ENCODE peak calls at places on chromosomes 16 and 17, in four cellular contexts. One of them, this sample, is unnamed.

GRCh38 chr16:23773339-23773738 is 18.5 kb downstream of the CHP2 start:
- DNase-seq in A549: no peak
- DNase-seq in WTC11: no peak
- DNase-seq in K562: no peak
- DNase-seq in this sample: no peak

GRCh38 chr16:72474511-72475123 is 302.7 kb upstream of the PMFBP1 start:
- DNase-seq in A549: no peak
- DNase-seq in WTC11: no peak
- DNase-seq in K562: no peak
- DNase-seq in this sample: peak

GRCh38 chr17:12734852-12735430 is 54.4 kb upstream of the ARHGAP44 start:
- DNase-seq in A549: no peak
- DNase-seq in WTC11: no peak
- DNase-seq in K562: no peak
- DNase-seq in this sample: no peak

GRCh38 chr17:42019509-42020404 is at the start of gene NKIRAS2:
- DNase-seq in A549: peak
- DNase-seq in WTC11: peak
- DNase-seq in K562: peak
- DNase-seq in this sample: peak

GRCh38 chr16:77995843-77996455 is 26.4 kb upstream of the CLEC3A start:
- DNase-seq in A549: no peak
- DNase-seq in WTC11: no peak
- DNase-seq in K562: no peak
- DNase-seq in this sample: no peak

GRCh38 chr16:73192227-73192894 is 144.4 kb upstream of the ZFHX3 start:
- DNase-seq in A549: no peak
- DNase-seq in WTC11: no peak
- DNase-seq in K562: no peak
- DNase-seq in this sample: no peak

GRCh38 chr17:61805399-61805798 is 57.9 kb downstream of the BRIP1 start:
- DNase-seq in A549: no peak
- DNase-seq in WTC11: no peak
- DNase-seq in K562: no peak
- DNase-seq in this sample: no peak

GRCh38 chr16:24344791-24345190 is 88.7 kb downstream of the CACNG3 start:
- DNase-seq in A549: no peak
- DNase-seq in WTC11: no peak
- DNase-seq in K562: no peak
- DNase-seq in this sample: no peak

GRCh38 chr17:78588258-78589030 is 11.2 kb upstream of the DNAH17 start:
- DNase-seq in A549: no peak
- DNase-seq in WTC11: no peak
- DNase-seq in K562: no peak
- DNase-seq in this sample: peak

GRCh38 chr17:44558349-44559287 is 1.3 kb downstream of the FZD2 start:
- DNase-seq in A549: no peak
- DNase-seq in WTC11: peak
- DNase-seq in K562: no peak
- DNase-seq in this sample: no peak

GRCh38 chr17:14098246-14098645 is 28.9 kb downstream of the COX10 start:
- DNase-seq in A549: no peak
- DNase-seq in WTC11: no peak
- DNase-seq in K562: no peak
- DNase-seq in this sample: no peak

GRCh38 chr16:81237282-81237681 is 1.2 kb upstream of the BCO1 start:
- DNase-seq in A549: no peak
- DNase-seq in WTC11: no peak
- DNase-seq in K562: no peak
- DNase-seq in this sample: no peak

GRCh38 chr16:59878999-59879398 is 1144.9 kb upstream of the GOT2 start:
- DNase-seq in A549: peak
- DNase-seq in WTC11: no peak
- DNase-seq in K562: no peak
- DNase-seq in this sample: no peak

GRCh38 chr16:51141541-51141940 is 9.5 kb downstream of the SALL1 start:
- DNase-seq in A549: no peak
- DNase-seq in WTC11: no peak
- DNase-seq in K562: no peak
- DNase-seq in this sample: no peak

GRCh38 chr17:18981642-18982424 is 22.7 kb downstream of the FAM83G start:
- DNase-seq in A549: peak
- DNase-seq in WTC11: no peak
- DNase-seq in K562: peak
- DNase-seq in this sample: peak

GRCh38 chr16:55710466-55710865 is 54.7 kb downstream of the SLC6A2 start:
- DNase-seq in A549: no peak
- DNase-seq in WTC11: peak
- DNase-seq in K562: no peak
- DNase-seq in this sample: no peak

GRCh38 chr16:78005881-78006280 is 16.5 kb upstream of the CLEC3A start:
- DNase-seq in A549: peak
- DNase-seq in WTC11: peak
- DNase-seq in K562: peak
- DNase-seq in this sample: no peak

GRCh38 chr17:57874434-57875108 is 24.7 kb upstream of the MRPS23 start:
- DNase-seq in A549: no peak
- DNase-seq in WTC11: peak
- DNase-seq in K562: no peak
- DNase-seq in this sample: no peak

GRCh38 chr16:70715113-70715711 is 29.4 kb upstream of the MTSS2 start:
- DNase-seq in A549: peak
- DNase-seq in WTC11: no peak
- DNase-seq in K562: peak
- DNase-seq in this sample: no peak

GRCh38 chr16:54336805-54337204 is 50.2 kb upstream of the IRX3 start:
- DNase-seq in A549: no peak
- DNase-seq in WTC11: no peak
- DNase-seq in K562: no peak
- DNase-seq in this sample: no peak

GRCh38 chr16:1612320-1613111 is at the start of gene CRAMP1:
- DNase-seq in A549: peak
- DNase-seq in WTC11: peak
- DNase-seq in K562: no peak
- DNase-seq in this sample: no peak

GRCh38 chr17:18257747-18258355 is 687 bp downstream of the FLII start:
- DNase-seq in A549: peak
- DNase-seq in WTC11: peak
- DNase-seq in K562: peak
- DNase-seq in this sample: peak

GRCh38 chr17:21376835-21377690 is 906 bp downstream of the KCNJ12 start:
- DNase-seq in A549: peak
- DNase-seq in WTC11: peak
- DNase-seq in K562: peak
- DNase-seq in this sample: no peak

GRCh38 chr16:87426423-87427215 is 34.5 kb downstream of the MAP1LC3B start:
- DNase-seq in A549: no peak
- DNase-seq in WTC11: no peak
- DNase-seq in K562: no peak
- DNase-seq in this sample: no peak

GRCh38 chr17:79715318-79716182 is 15.2 kb upstream of the ENPP7 start:
- DNase-seq in A549: no peak
- DNase-seq in WTC11: no peak
- DNase-seq in K562: peak
- DNase-seq in this sample: peak

GRCh38 chr17:73719588-73720071 is 75.4 kb upstream of the SDK2 start:
- DNase-seq in A549: no peak
- DNase-seq in WTC11: no peak
- DNase-seq in K562: no peak
- DNase-seq in this sample: peak

GRCh38 chr16:56360117-56361008 is 65.0 kb downstream of the AMFR start:
- DNase-seq in A549: no peak
- DNase-seq in WTC11: peak
- DNase-seq in K562: no peak
- DNase-seq in this sample: no peak

GRCh38 chr17:48719642-48720262 is 2.6 kb downstream of the PRAC1 start:
- DNase-seq in A549: no peak
- DNase-seq in WTC11: peak
- DNase-seq in K562: no peak
- DNase-seq in this sample: no peak

GRCh38 chr17:35588196-35588920 is 1.2 kb downstream of the AP2B1 start:
- DNase-seq in A549: peak
- DNase-seq in WTC11: no peak
- DNase-seq in K562: no peak
- DNase-seq in this sample: no peak

DNA sequence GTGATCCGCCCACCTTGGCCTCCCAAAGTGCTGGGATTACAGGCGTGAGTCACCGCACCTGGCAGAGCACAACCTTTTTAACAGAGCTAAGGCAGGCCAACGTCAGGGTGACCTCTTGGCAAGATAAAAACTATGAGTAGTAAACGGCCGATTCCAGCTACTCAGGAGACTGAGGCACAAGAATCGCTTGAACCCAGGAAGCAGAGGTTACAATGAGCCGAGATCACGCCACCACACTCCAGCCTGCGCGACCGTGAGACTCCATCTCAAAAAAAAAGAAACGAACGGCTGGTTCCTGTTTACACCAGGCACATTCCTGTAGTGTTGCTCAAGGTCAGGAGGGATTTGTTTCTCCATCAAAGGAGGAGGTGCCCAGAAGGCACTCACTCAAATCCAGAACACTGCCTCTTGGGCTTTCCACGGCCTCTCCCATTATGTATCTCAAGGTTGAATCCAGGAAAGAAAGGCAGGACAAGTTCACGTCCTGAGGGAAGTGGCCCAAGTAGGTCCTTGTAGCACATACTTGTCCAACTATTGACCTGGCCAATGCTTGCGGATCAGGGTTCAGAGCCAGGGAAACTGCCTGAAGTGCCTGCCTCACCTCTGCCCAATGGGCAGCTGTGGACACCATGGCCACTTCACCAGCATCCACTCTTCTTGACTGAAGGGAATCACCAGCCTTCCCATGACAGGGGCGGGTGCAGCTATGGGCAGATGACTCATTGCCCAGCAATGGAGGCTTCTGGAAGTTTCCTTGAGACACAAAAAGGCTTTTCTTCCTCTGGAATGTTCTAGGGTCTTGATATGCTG is 13.5 kb downstream of the KNOP1 start:
- DNase-seq in A549: no peak
- DNase-seq in WTC11: no peak
- DNase-seq in K562: no peak
- DNase-seq in this sample: no peak
- TF ChIP-seq NR3C1 in A549: no peak
- TF ChIP-seq NR3C1 in WTC11: no peak
- TF ChIP-seq NR3C1 in K562: no peak
- TF ChIP-seq NR3C1 in this sample: no peak

GRCh38 chr16:31351937-31352315 is 3.0 kb upstream of the ITGAX start:
- DNase-seq in A549: no peak
- DNase-seq in WTC11: no peak
- DNase-seq in K562: no peak
- DNase-seq in this sample: no peak

GRCh38 chr16:31351246-31351936 is 3.6 kb upstream of the ITGAX start:
- DNase-seq in A549: no peak
- DNase-seq in WTC11: no peak
- DNase-seq in K562: no peak
- DNase-seq in this sample: no peak

GRCh38 chr16:31347445-31347844 is 7.5 kb upstream of the ITGAX start:
- DNase-seq in A549: no peak
- DNase-seq in WTC11: no peak
- DNase-seq in K562: no peak
- DNase-seq in this sample: no peak

GRCh38 chr16:31350275-31351005 is 4.5 kb upstream of the ITGAX start:
- DNase-seq in A549: no peak
- DNase-seq in WTC11: no peak
- DNase-seq in K562: no peak
- DNase-seq in this sample: no peak

DNA sequence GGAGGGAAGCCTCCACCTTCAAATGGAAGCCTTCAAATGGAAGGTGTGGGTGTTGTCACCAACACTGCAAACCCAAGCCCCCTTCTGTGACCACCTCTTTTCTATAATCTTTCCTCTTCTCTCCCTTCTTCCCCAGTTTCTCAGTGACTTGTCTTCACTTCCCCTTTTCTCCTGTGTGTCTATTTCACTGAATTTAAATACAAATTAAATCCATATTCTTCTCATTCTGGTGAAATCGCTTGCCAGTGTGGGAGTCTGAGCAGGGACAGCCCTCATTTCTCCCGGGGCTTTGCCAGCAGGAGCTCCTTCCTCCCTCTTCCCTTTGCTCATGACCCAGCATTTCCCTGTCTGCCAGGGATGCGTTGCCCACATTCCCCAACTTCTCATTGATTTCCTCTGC is 6.4 kb upstream of the ITGAX start:
- DNase-seq in A549: no peak
- DNase-seq in WTC11: no peak
- DNase-seq in K562: no peak
- DNase-seq in this sample: no peak
- TF ChIP-seq MAX in A549: no peak
- TF ChIP-seq MAX in WTC11: no peak
- TF ChIP-seq MAX in K562: no peak
- TF ChIP-seq MAX in this sample: no peak

DNA sequence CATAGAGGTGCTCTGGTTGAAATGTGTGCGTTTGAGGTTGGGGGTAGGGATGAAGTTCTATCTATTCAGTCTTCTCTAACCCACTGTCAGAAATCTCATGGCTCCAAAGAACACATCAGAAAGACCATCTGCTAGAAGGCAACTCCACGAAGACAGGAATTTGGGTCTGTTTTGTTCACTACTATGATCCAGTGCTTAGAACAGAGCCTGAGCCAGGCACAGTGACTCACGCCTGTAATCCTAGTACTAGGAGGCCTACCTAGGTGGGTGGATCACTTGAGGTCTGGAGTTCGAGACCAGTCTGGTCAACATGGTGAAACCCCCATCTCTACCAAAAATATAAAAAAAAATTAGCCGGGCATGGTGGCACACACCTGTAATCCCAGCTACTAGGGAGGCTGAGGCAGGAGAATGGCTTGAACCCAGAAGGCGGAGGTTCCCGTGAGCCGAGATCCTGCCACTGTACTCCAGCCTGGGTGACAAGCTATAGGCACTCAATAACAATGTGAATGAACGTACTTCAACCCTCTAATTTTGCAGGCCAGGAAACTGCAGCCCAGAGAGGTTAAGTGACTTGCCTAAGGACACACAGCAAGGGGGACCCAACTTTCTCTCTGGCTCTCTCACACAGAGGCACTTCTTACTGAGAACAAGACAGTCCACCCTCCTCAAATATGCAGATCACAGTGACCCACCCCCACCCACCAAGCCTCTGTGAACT is 2.2 kb downstream of the CASKIN2 start:
- DNase-seq in A549: no peak
- DNase-seq in WTC11: no peak
- DNase-seq in K562: no peak
- DNase-seq in this sample: no peak
- TF ChIP-seq NR3C1 in A549: no peak
- TF ChIP-seq NR3C1 in WTC11: no peak
- TF ChIP-seq NR3C1 in K562: no peak
- TF ChIP-seq NR3C1 in this sample: no peak

GRCh38 chr16:13866073-13866472 is 53.9 kb upstream of the ERCC4 start:
- DNase-seq in A549: peak
- DNase-seq in WTC11: peak
- DNase-seq in K562: peak
- DNase-seq in this sample: peak
- TF ChIP-seq MAX in A549: peak
- TF ChIP-seq MAX in WTC11: peak
- TF ChIP-seq MAX in K562: no peak
- TF ChIP-seq MAX in this sample: peak

GRCh38 chr17:1227917-1228751 is 42.1 kb upstream of the BHLHA9 start:
- DNase-seq in A549: no peak
- DNase-seq in WTC11: peak
- DNase-seq in K562: no peak
- DNase-seq in this sample: no peak
- TF ChIP-seq NR3C1 in A549: no peak
- TF ChIP-seq NR3C1 in WTC11: no peak
- TF ChIP-seq NR3C1 in K562: no peak
- TF ChIP-seq NR3C1 in this sample: no peak